ENCODE peak calls at places on chromosomes 7 and 10, in four cellular contexts. T is A549, Q is psoas muscle, D is pancreas. S is an unnamed sample. For H3K4me1, the result is how much of the 10 kb centered on the place peaks cover.

GRCh38 chr7:112669306-112669705 is 120.9 kb downstream of the TMEM168 start:
- DNase-seq in T (no peak), Q (no peak), D (no peak), S (no peak)

GRCh38 chr10:24207781-24208611 is 942 bp upstream of the KIAA1217 start:
- DNase-seq in T (no peak), Q (no peak), D (peak), S (no peak)

GRCh38 chr10:11532329-11532728 is 79.1 kb downstream of the USP6NL start:
- DNase-seq in T (no peak), Q (no peak), D (no peak), S (no peak)

GRCh38 chr10:30491204-30491603 is 57.2 kb downstream of the MAP3K8 start:
- DNase-seq in T (no peak), Q (no peak), D (no peak), S (no peak)

GRCh38 chr7:86559096-86559495 is 84.6 kb upstream of the GRM3 start:
- DNase-seq in T (no peak), Q (no peak), D (no peak), S (no peak)

GRCh38 chr7:123797673-123798526 is 47.1 kb upstream of the HYAL4 start:
- DNase-seq in T (peak), Q (no peak), D (peak), S (no peak)

GRCh38 chr10:77163670-77164348 is 473.8 kb downstream of the KCNMA1 start:
- DNase-seq in T (peak), Q (peak), D (peak), S (peak)

GRCh38 chr10:88555190-88555894 is 27.8 kb downstream of the RNLS start:
- DNase-seq in T (no peak), Q (no peak), D (no peak), S (no peak)

GRCh38 chr10:34815174-34816066 is at the start of gene PARD3:
- DNase-seq in T (peak), Q (peak), D (peak), S (peak)

GRCh38 chr7:120735791-120736190 is 122.2 kb downstream of the TSPAN12 start:
- DNase-seq in T (no peak), Q (no peak), D (no peak), S (no peak)

GRCh38 chr7:7177044-7177517 is 5.3 kb upstream of the C1GALT1 start:
- DNase-seq in T (peak), Q (no peak), D (no peak), S (no peak)

GRCh38 chr10:66928791-66929190 is 3.0 kb downstream of the LRRTM3 start:
- DNase-seq in T (no peak), Q (no peak), D (no peak), S (no peak)

GRCh38 chr7:93006480-93007095 is 111.2 kb downstream of the SAMD9 start:
- DNase-seq in T (no peak), Q (no peak), D (no peak), S (no peak)

GRCh38 chr7:17721736-17722285 is 218.5 kb downstream of the SNX13 start:
- DNase-seq in T (no peak), Q (no peak), D (no peak), S (no peak)

GRCh38 chr7:135733603-135734342 is 5.8 kb upstream of the SLC13A4 start:
- DNase-seq in T (no peak), Q (no peak), D (no peak), S (no peak)

GRCh38 chr10:6558272-6558671 is 21.8 kb downstream of the PRKCQ start:
- DNase-seq in T (no peak), Q (no peak), D (no peak), S (no peak)

GRCh38 chr10:62121197-62121550 is 147.5 kb downstream of the RTKN2 start:
- DNase-seq in T (no peak), Q (no peak), D (no peak), S (no peak)

GRCh38 chr10:97332586-97333350 is 1.8 kb downstream of the FRAT2 start:
- DNase-seq in T (no peak), Q (peak), D (peak), S (peak)

GRCh38 chr10:59674211-59674836 is 35.3 kb downstream of the SLC16A9 start:
- DNase-seq in T (no peak), Q (no peak), D (no peak), S (no peak)

GRCh38 chr10:120950103-120950561 is 99.0 kb downstream of the WDR11 start:
- DNase-seq in T (no peak), Q (no peak), D (no peak), S (no peak)

GRCh38 chr7:30184804-30185487 is 50.2 kb downstream of the MTURN start:
- DNase-seq in T (no peak), Q (peak), D (peak), S (no peak)

GRCh38 chr7:116357776-116358670 is 141.5 kb upstream of the CAV2 start:
- DNase-seq in T (no peak), Q (no peak), D (no peak), S (no peak)

GRCh38 chr7:149734514-149735075 is 38.8 kb downstream of the ZNF467 start:
- DNase-seq in T (no peak), Q (no peak), D (no peak), S (no peak)

GRCh38 chr7:157056246-157056645 is 45.8 kb upstream of the MNX1 start:
- DNase-seq in T (no peak), Q (no peak), D (no peak), S (no peak)

GRCh38 chr10:103915794-103916193 is 2.2 kb downstream of the STN1 start:
- DNase-seq in T (no peak), Q (no peak), D (no peak), S (no peak)

GRCh38 chr10:18409599-18410397 is 241.6 kb downstream of the NSUN6 start:
- DNase-seq in T (no peak), Q (no peak), D (no peak), S (no peak)

GRCh38 chr10:127736915-127737562 is at the start of gene FOXI2:
- DNase-seq in T (no peak), Q (no peak), D (no peak), S (no peak)

GRCh38 chr10:121525276-121526039 is 72.8 kb downstream of the FGFR2 start:
- DNase-seq in T (no peak), Q (no peak), D (no peak), S (no peak)

GRCh38 chr10:88236121-88236743 is 346.9 kb downstream of the RNLS start:
- DNase-seq in T (no peak), Q (no peak), D (no peak), S (no peak)

GRCh38 chr7:89041240-89041639 is 245.7 kb upstream of the TEX47 start:
- DNase-seq in T (no peak), Q (peak), D (no peak), S (no peak)

GRCh38 chr10:104665174-104665573 is 24.1 kb downstream of the SORCS3 start:
- DNase-seq in T (no peak), Q (no peak), D (no peak), S (no peak)

GRCh38 chr10:87674963-87675362 is 15.3 kb downstream of the PAPSS2 start:
- DNase-seq in T (no peak), Q (no peak), D (no peak), S (no peak)

GRCh38 chr7:123637203-123637602 is 18.5 kb upstream of the LMOD2 start:
- DNase-seq in T (no peak), Q (no peak), D (no peak), S (no peak)

DNA sequence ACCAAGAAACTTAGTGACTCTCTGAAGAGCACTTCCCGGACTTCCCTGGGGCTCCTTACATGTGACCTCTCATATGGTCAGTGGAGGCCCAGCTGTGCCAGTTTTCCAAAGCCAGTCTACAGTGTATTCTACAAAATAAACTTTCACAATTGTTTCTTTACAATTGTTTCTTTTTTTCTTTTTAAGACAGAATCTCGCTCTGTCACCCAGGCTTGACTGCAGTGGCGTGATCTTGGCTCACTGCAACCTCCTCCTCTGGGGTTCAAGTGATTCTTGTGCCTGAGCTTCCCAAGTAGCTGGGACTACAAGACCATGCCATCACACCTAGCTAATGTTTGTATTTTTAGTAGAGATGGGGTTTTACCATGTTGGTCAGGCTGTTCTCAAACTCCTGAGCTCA is 25.9 kb downstream of the CYP17A1 start:
- DNase-seq in T (no peak), Q (no peak), D (no peak), S (no peak)
- H3K4me1 ChIP-seq in T (under half), Q (under half), D (under half), S (under half)

GRCh38 chr7:27182285-27182827 is 2.7 kb downstream of the HOXA11 start:
- DNase-seq in T (no peak), Q (no peak), D (peak), S (no peak)
- TF ChIP-seq CTCF in T (no peak), Q (no peak), D (no peak), S (no peak)

GRCh38 chr7:36640682-36641081 is 83.6 kb downstream of the AOAH start:
- DNase-seq in T (no peak), Q (no peak), D (no peak), S (no peak)
- H3K4me1 ChIP-seq in T (under half), Q (under half), D (under half), S (under half)

GRCh38 chr7:151349507-151349853 is 7.9 kb downstream of the NUB1 start:
- DNase-seq in T (no peak), Q (no peak), D (peak), S (no peak)

GRCh38 chr7:151346180-151346769 is 4.7 kb downstream of the NUB1 start:
- DNase-seq in T (no peak), Q (no peak), D (no peak), S (no peak)

GRCh38 chr7:151347200-151347599 is 5.6 kb downstream of the NUB1 start:
- DNase-seq in T (no peak), Q (no peak), D (no peak), S (no peak)

GRCh38 chr7:151351027-151351426 is 9.4 kb downstream of the NUB1 start:
- DNase-seq in T (peak), Q (no peak), D (no peak), S (no peak)

DNA sequence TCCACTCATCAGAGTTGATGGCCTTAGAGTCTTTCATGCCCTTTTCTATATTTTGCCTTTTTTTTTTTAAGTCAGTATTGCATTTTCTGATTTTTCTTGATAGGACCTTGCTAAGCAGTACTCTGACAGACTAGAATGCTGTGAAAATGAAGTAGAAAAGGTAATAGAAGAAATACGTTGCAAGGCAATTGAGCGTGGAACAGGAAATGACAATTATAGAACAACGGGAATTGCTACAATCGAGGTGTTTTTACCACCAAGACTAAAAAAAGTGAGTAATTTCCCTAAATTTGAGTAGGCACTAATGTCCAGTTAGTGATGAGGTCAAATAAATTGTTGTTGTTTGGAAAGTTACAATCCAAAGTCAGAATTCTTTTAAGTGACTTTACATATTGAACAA is 7.4 kb downstream of the NUB1 start:
- DNase-seq in T (no peak), Q (no peak), D (no peak), S (no peak)
- TF ChIP-seq CTCF in T (no peak), Q (no peak), D (no peak), S (no peak)

GRCh38 chr7:101537935-101538595 is 91.0 kb downstream of the MYL10 start:
- DNase-seq in T (no peak), Q (no peak), D (no peak), S (no peak)

GRCh38 chr7:101537205-101537604 is 91.9 kb downstream of the MYL10 start:
- DNase-seq in T (no peak), Q (no peak), D (no peak), S (no peak)

GRCh38 chr7:101538596-101539459 is 90.3 kb downstream of the MYL10 start:
- DNase-seq in T (peak), Q (peak), D (peak), S (peak)

GRCh38 chr7:101542527-101543241 is 86.4 kb downstream of the MYL10 start:
- DNase-seq in T (peak), Q (peak), D (peak), S (peak)

DNA sequence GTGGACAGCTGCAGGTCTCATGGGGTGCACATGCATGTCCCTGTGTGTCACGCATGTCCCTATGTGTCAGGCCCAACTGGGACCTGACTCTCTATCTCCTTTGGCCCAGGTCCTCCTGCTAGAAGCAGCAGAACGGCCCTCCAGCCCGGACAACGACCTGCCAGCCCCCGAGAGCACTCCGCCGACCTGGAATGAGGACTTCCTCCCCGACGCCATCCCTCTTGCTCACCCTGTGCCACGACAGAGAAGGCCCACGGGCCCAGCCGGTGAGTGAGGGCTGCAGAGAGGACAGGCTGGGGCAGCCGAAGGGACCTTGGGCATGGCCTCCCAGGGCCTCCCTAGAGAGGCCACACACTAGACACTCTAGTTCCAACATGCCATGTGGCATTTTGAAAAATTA is 89.3 kb downstream of the MYL10 start:
- DNase-seq in T (no peak), Q (no peak), D (no peak), S (no peak)
- H3K4me1 ChIP-seq in T (under half), Q (under half), D (under half), S (under half)

GRCh38 chr10:86585726-86586048 is 64.1 kb upstream of the WAPL start:
- DNase-seq in T (no peak), Q (no peak), D (no peak), S (no peak)
- TF ChIP-seq CTCF in T (peak), Q (no peak), D (no peak), S (no peak)

DNA sequence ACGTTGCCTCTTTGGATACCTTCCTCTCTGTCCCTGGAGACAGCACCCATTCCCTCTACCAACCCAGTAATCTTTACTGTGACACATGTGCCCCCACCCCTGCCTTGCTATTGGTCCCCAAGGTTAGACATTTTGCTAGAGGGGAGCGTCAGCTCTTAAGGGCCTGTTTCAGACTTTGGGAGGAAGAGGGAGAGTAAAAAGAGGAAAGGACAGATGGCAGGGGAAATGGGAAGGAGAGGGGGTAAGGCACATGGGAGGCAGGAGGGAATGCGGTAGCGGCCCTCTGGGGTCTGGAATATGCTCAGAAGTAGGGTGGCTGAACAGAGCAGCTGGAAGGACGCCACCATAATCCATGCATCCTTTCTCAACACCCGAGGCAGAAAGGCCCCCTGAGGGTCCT is 12.2 kb downstream of the BLNK start:
- DNase-seq in T (no peak), Q (no peak), D (no peak), S (no peak)
- H3K4me1 ChIP-seq in T (under half), Q (under half), D (under half), S (under half)

S was measured in tibial nerve.